ENCODE peak calls at places on chromosome 3, in ten cellular contexts. One of them, this sample, is unnamed.

GRCh38 chr3:115042351-115042750 is 104.7 kb downstream of the ZBTB20 start:
- DNase-seq in occipital lobe: no peak
- DNase-seq in A172: no peak
- DNase-seq in astrocyte of the spinal cord: no peak
- DNase-seq in lung: no peak
- DNase-seq in neuronal stem cell: no peak
- DNase-seq in stimulated activated CD4-positive, alpha-beta T cell treated with anti-CD3 and anti-CD28 coated beads, Interleukin-1b, Interleukin-23, amount 100 ng/mL, for 4 hours: no peak
- DNase-seq in left cardiac atrium: no peak
- DNase-seq in NCI-H1105 treated with DMSO at 0.1 percent for 48 hours: no peak
- DNase-seq in breast epithelium: no peak
- DNase-seq in this sample: no peak

GRCh38 chr3:184241447-184242296 is 7.1 kb downstream of the ALG3 start:
- DNase-seq in occipital lobe: no peak
- DNase-seq in lung: peak
- DNase-seq in neuronal stem cell: no peak
- DNase-seq in A172: no peak
- DNase-seq in breast epithelium: no peak
- DNase-seq in stimulated activated CD4-positive, alpha-beta T cell treated with anti-CD3 and anti-CD28 coated beads, Interleukin-1b, Interleukin-23, amount 100 ng/mL, for 4 hours: no peak
- DNase-seq in left cardiac atrium: no peak
- DNase-seq in NCI-H1105 treated with DMSO at 0.1 percent for 48 hours: peak
- DNase-seq in astrocyte of the spinal cord: peak
- DNase-seq in this sample: peak

GRCh38 chr3:194541483-194541882 is 54.7 kb upstream of the ATP13A3 start:
- DNase-seq in astrocyte of the spinal cord: no peak
- DNase-seq in occipital lobe: no peak
- DNase-seq in left cardiac atrium: no peak
- DNase-seq in neuronal stem cell: no peak
- DNase-seq in lung: no peak
- DNase-seq in stimulated activated CD4-positive, alpha-beta T cell treated with anti-CD3 and anti-CD28 coated beads, Interleukin-1b, Interleukin-23, amount 100 ng/mL, for 4 hours: no peak
- DNase-seq in NCI-H1105 treated with DMSO at 0.1 percent for 48 hours: no peak
- DNase-seq in A172: no peak
- DNase-seq in breast epithelium: no peak
- DNase-seq in this sample: no peak

GRCh38 chr3:67897686-67898336 is 243.4 kb upstream of the SUCLG2 start:
- DNase-seq in breast epithelium: no peak
- DNase-seq in stimulated activated CD4-positive, alpha-beta T cell treated with anti-CD3 and anti-CD28 coated beads, Interleukin-1b, Interleukin-23, amount 100 ng/mL, for 4 hours: no peak
- DNase-seq in left cardiac atrium: no peak
- DNase-seq in NCI-H1105 treated with DMSO at 0.1 percent for 48 hours: no peak
- DNase-seq in astrocyte of the spinal cord: no peak
- DNase-seq in A172: no peak
- DNase-seq in occipital lobe: no peak
- DNase-seq in neuronal stem cell: no peak
- DNase-seq in lung: no peak
- DNase-seq in this sample: no peak

GRCh38 chr3:71825551-71826283 is 40.8 kb upstream of the PROK2 start:
- DNase-seq in left cardiac atrium: no peak
- DNase-seq in occipital lobe: no peak
- DNase-seq in stimulated activated CD4-positive, alpha-beta T cell treated with anti-CD3 and anti-CD28 coated beads, Interleukin-1b, Interleukin-23, amount 100 ng/mL, for 4 hours: no peak
- DNase-seq in breast epithelium: no peak
- DNase-seq in astrocyte of the spinal cord: no peak
- DNase-seq in NCI-H1105 treated with DMSO at 0.1 percent for 48 hours: no peak
- DNase-seq in A172: no peak
- DNase-seq in lung: no peak
- DNase-seq in neuronal stem cell: no peak
- DNase-seq in this sample: no peak

GRCh38 chr3:69882560-69882959 is 117.0 kb upstream of the SAMMSON start:
- DNase-seq in occipital lobe: no peak
- DNase-seq in lung: no peak
- DNase-seq in left cardiac atrium: no peak
- DNase-seq in A172: no peak
- DNase-seq in NCI-H1105 treated with DMSO at 0.1 percent for 48 hours: no peak
- DNase-seq in neuronal stem cell: no peak
- DNase-seq in astrocyte of the spinal cord: no peak
- DNase-seq in stimulated activated CD4-positive, alpha-beta T cell treated with anti-CD3 and anti-CD28 coated beads, Interleukin-1b, Interleukin-23, amount 100 ng/mL, for 4 hours: no peak
- DNase-seq in breast epithelium: no peak
- DNase-seq in this sample: no peak

GRCh38 chr3:169348981-169349942 is 314.2 kb downstream of the MECOM start:
- DNase-seq in A172: peak
- DNase-seq in astrocyte of the spinal cord: peak
- DNase-seq in lung: peak
- DNase-seq in left cardiac atrium: no peak
- DNase-seq in neuronal stem cell: no peak
- DNase-seq in occipital lobe: no peak
- DNase-seq in breast epithelium: no peak
- DNase-seq in NCI-H1105 treated with DMSO at 0.1 percent for 48 hours: no peak
- DNase-seq in stimulated activated CD4-positive, alpha-beta T cell treated with anti-CD3 and anti-CD28 coated beads, Interleukin-1b, Interleukin-23, amount 100 ng/mL, for 4 hours: no peak
- DNase-seq in this sample: no peak

GRCh38 chr3:853489-853888 is 239.3 kb upstream of the CNTN6 start:
- DNase-seq in left cardiac atrium: no peak
- DNase-seq in breast epithelium: no peak
- DNase-seq in occipital lobe: no peak
- DNase-seq in A172: no peak
- DNase-seq in astrocyte of the spinal cord: no peak
- DNase-seq in lung: no peak
- DNase-seq in NCI-H1105 treated with DMSO at 0.1 percent for 48 hours: no peak
- DNase-seq in neuronal stem cell: no peak
- DNase-seq in stimulated activated CD4-positive, alpha-beta T cell treated with anti-CD3 and anti-CD28 coated beads, Interleukin-1b, Interleukin-23, amount 100 ng/mL, for 4 hours: no peak
- DNase-seq in this sample: no peak

GRCh38 chr3:141959921-141960554 is 83.6 kb downstream of the ATP1B3 start:
- DNase-seq in lung: no peak
- DNase-seq in left cardiac atrium: no peak
- DNase-seq in breast epithelium: no peak
- DNase-seq in NCI-H1105 treated with DMSO at 0.1 percent for 48 hours: no peak
- DNase-seq in occipital lobe: no peak
- DNase-seq in stimulated activated CD4-positive, alpha-beta T cell treated with anti-CD3 and anti-CD28 coated beads, Interleukin-1b, Interleukin-23, amount 100 ng/mL, for 4 hours: no peak
- DNase-seq in astrocyte of the spinal cord: peak
- DNase-seq in neuronal stem cell: no peak
- DNase-seq in A172: peak
- DNase-seq in this sample: no peak

GRCh38 chr3:129016366-129016724 is 15.2 kb downstream of the EFCC1 start:
- DNase-seq in stimulated activated CD4-positive, alpha-beta T cell treated with anti-CD3 and anti-CD28 coated beads, Interleukin-1b, Interleukin-23, amount 100 ng/mL, for 4 hours: peak
- DNase-seq in lung: no peak
- DNase-seq in left cardiac atrium: no peak
- DNase-seq in NCI-H1105 treated with DMSO at 0.1 percent for 48 hours: peak
- DNase-seq in astrocyte of the spinal cord: no peak
- DNase-seq in A172: peak
- DNase-seq in occipital lobe: no peak
- DNase-seq in neuronal stem cell: no peak
- DNase-seq in breast epithelium: no peak
- DNase-seq in this sample: no peak

GRCh38 chr3:33113772-33114621 is at the start of gene CRTAP:
- DNase-seq in left cardiac atrium: peak
- DNase-seq in NCI-H1105 treated with DMSO at 0.1 percent for 48 hours: peak
- DNase-seq in stimulated activated CD4-positive, alpha-beta T cell treated with anti-CD3 and anti-CD28 coated beads, Interleukin-1b, Interleukin-23, amount 100 ng/mL, for 4 hours: peak
- DNase-seq in lung: peak
- DNase-seq in breast epithelium: peak
- DNase-seq in A172: peak
- DNase-seq in astrocyte of the spinal cord: peak
- DNase-seq in neuronal stem cell: peak
- DNase-seq in occipital lobe: peak
- DNase-seq in this sample: peak

GRCh38 chr3:14558029-14558428 is 17.9 kb upstream of the GRIP2 start:
- DNase-seq in neuronal stem cell: no peak
- DNase-seq in breast epithelium: no peak
- DNase-seq in A172: no peak
- DNase-seq in occipital lobe: no peak
- DNase-seq in left cardiac atrium: no peak
- DNase-seq in lung: no peak
- DNase-seq in astrocyte of the spinal cord: no peak
- DNase-seq in NCI-H1105 treated with DMSO at 0.1 percent for 48 hours: no peak
- DNase-seq in stimulated activated CD4-positive, alpha-beta T cell treated with anti-CD3 and anti-CD28 coated beads, Interleukin-1b, Interleukin-23, amount 100 ng/mL, for 4 hours: no peak
- DNase-seq in this sample: no peak

GRCh38 chr3:62823461-62824050 is 51.7 kb downstream of the CADPS start:
- DNase-seq in neuronal stem cell: no peak
- DNase-seq in NCI-H1105 treated with DMSO at 0.1 percent for 48 hours: no peak
- DNase-seq in breast epithelium: no peak
- DNase-seq in lung: no peak
- DNase-seq in left cardiac atrium: no peak
- DNase-seq in astrocyte of the spinal cord: no peak
- DNase-seq in occipital lobe: no peak
- DNase-seq in A172: no peak
- DNase-seq in stimulated activated CD4-positive, alpha-beta T cell treated with anti-CD3 and anti-CD28 coated beads, Interleukin-1b, Interleukin-23, amount 100 ng/mL, for 4 hours: no peak
- DNase-seq in this sample: no peak

GRCh38 chr3:194250104-194251002 is 100.8 kb downstream of the CPN2 start:
- DNase-seq in NCI-H1105 treated with DMSO at 0.1 percent for 48 hours: peak
- DNase-seq in left cardiac atrium: peak
- DNase-seq in breast epithelium: peak
- DNase-seq in lung: no peak
- DNase-seq in occipital lobe: no peak
- DNase-seq in neuronal stem cell: no peak
- DNase-seq in stimulated activated CD4-positive, alpha-beta T cell treated with anti-CD3 and anti-CD28 coated beads, Interleukin-1b, Interleukin-23, amount 100 ng/mL, for 4 hours: no peak
- DNase-seq in astrocyte of the spinal cord: peak
- DNase-seq in A172: no peak
- DNase-seq in this sample: peak

GRCh38 chr3:176937546-176937945 is 259.7 kb downstream of the TBL1XR1 start:
- DNase-seq in NCI-H1105 treated with DMSO at 0.1 percent for 48 hours: no peak
- DNase-seq in occipital lobe: no peak
- DNase-seq in lung: no peak
- DNase-seq in breast epithelium: no peak
- DNase-seq in A172: no peak
- DNase-seq in stimulated activated CD4-positive, alpha-beta T cell treated with anti-CD3 and anti-CD28 coated beads, Interleukin-1b, Interleukin-23, amount 100 ng/mL, for 4 hours: no peak
- DNase-seq in neuronal stem cell: no peak
- DNase-seq in left cardiac atrium: no peak
- DNase-seq in astrocyte of the spinal cord: peak
- DNase-seq in this sample: no peak

GRCh38 chr3:17639257-17639656 is 103.2 kb downstream of the TBC1D5 start:
- DNase-seq in NCI-H1105 treated with DMSO at 0.1 percent for 48 hours: no peak
- DNase-seq in left cardiac atrium: no peak
- DNase-seq in breast epithelium: no peak
- DNase-seq in A172: peak
- DNase-seq in occipital lobe: no peak
- DNase-seq in stimulated activated CD4-positive, alpha-beta T cell treated with anti-CD3 and anti-CD28 coated beads, Interleukin-1b, Interleukin-23, amount 100 ng/mL, for 4 hours: no peak
- DNase-seq in astrocyte of the spinal cord: peak
- DNase-seq in lung: no peak
- DNase-seq in neuronal stem cell: no peak
- DNase-seq in this sample: no peak

GRCh38 chr3:131630117-131630516 is 127.3 kb upstream of the MRPL3 start:
- DNase-seq in NCI-H1105 treated with DMSO at 0.1 percent for 48 hours: no peak
- DNase-seq in lung: no peak
- DNase-seq in breast epithelium: no peak
- DNase-seq in occipital lobe: no peak
- DNase-seq in A172: no peak
- DNase-seq in astrocyte of the spinal cord: peak
- DNase-seq in neuronal stem cell: no peak
- DNase-seq in left cardiac atrium: no peak
- DNase-seq in stimulated activated CD4-positive, alpha-beta T cell treated with anti-CD3 and anti-CD28 coated beads, Interleukin-1b, Interleukin-23, amount 100 ng/mL, for 4 hours: no peak
- DNase-seq in this sample: no peak

GRCh38 chr3:118400886-118401285 is 633.8 kb downstream of the IGSF11 start:
- DNase-seq in stimulated activated CD4-positive, alpha-beta T cell treated with anti-CD3 and anti-CD28 coated beads, Interleukin-1b, Interleukin-23, amount 100 ng/mL, for 4 hours: no peak
- DNase-seq in occipital lobe: no peak
- DNase-seq in neuronal stem cell: no peak
- DNase-seq in left cardiac atrium: no peak
- DNase-seq in astrocyte of the spinal cord: no peak
- DNase-seq in NCI-H1105 treated with DMSO at 0.1 percent for 48 hours: no peak
- DNase-seq in A172: no peak
- DNase-seq in lung: no peak
- DNase-seq in breast epithelium: no peak
- DNase-seq in this sample: no peak

GRCh38 chr3:143078883-143079282 is 40.7 kb upstream of the CHST2 start:
- DNase-seq in left cardiac atrium: no peak
- DNase-seq in occipital lobe: no peak
- DNase-seq in lung: no peak
- DNase-seq in stimulated activated CD4-positive, alpha-beta T cell treated with anti-CD3 and anti-CD28 coated beads, Interleukin-1b, Interleukin-23, amount 100 ng/mL, for 4 hours: no peak
- DNase-seq in breast epithelium: no peak
- DNase-seq in NCI-H1105 treated with DMSO at 0.1 percent for 48 hours: no peak
- DNase-seq in astrocyte of the spinal cord: peak
- DNase-seq in A172: peak
- DNase-seq in neuronal stem cell: no peak
- DNase-seq in this sample: no peak

GRCh38 chr3:61894988-61895935 is 333.9 kb downstream of the PTPRG start:
- DNase-seq in lung: peak
- DNase-seq in A172: peak
- DNase-seq in occipital lobe: no peak
- DNase-seq in astrocyte of the spinal cord: peak
- DNase-seq in stimulated activated CD4-positive, alpha-beta T cell treated with anti-CD3 and anti-CD28 coated beads, Interleukin-1b, Interleukin-23, amount 100 ng/mL, for 4 hours: no peak
- DNase-seq in left cardiac atrium: peak
- DNase-seq in neuronal stem cell: no peak
- DNase-seq in breast epithelium: no peak
- DNase-seq in NCI-H1105 treated with DMSO at 0.1 percent for 48 hours: peak
- DNase-seq in this sample: peak

GRCh38 chr3:184874709-184875644 is 63.0 kb downstream of the VPS8 start:
- DNase-seq in A172: peak
- DNase-seq in astrocyte of the spinal cord: peak
- DNase-seq in occipital lobe: no peak
- DNase-seq in left cardiac atrium: no peak
- DNase-seq in lung: no peak
- DNase-seq in NCI-H1105 treated with DMSO at 0.1 percent for 48 hours: peak
- DNase-seq in stimulated activated CD4-positive, alpha-beta T cell treated with anti-CD3 and anti-CD28 coated beads, Interleukin-1b, Interleukin-23, amount 100 ng/mL, for 4 hours: no peak
- DNase-seq in neuronal stem cell: peak
- DNase-seq in breast epithelium: no peak
- DNase-seq in this sample: no peak

GRCh38 chr3:51353566-51354140 is 31.4 kb upstream of the MANF start:
- DNase-seq in A172: no peak
- DNase-seq in left cardiac atrium: no peak
- DNase-seq in astrocyte of the spinal cord: no peak
- DNase-seq in breast epithelium: no peak
- DNase-seq in stimulated activated CD4-positive, alpha-beta T cell treated with anti-CD3 and anti-CD28 coated beads, Interleukin-1b, Interleukin-23, amount 100 ng/mL, for 4 hours: no peak
- DNase-seq in lung: no peak
- DNase-seq in NCI-H1105 treated with DMSO at 0.1 percent for 48 hours: no peak
- DNase-seq in occipital lobe: no peak
- DNase-seq in neuronal stem cell: no peak
- DNase-seq in this sample: no peak

GRCh38 chr3:132561003-132561402 is 36.1 kb upstream of the ACKR4 start:
- DNase-seq in breast epithelium: no peak
- DNase-seq in astrocyte of the spinal cord: no peak
- DNase-seq in A172: no peak
- DNase-seq in left cardiac atrium: no peak
- DNase-seq in occipital lobe: no peak
- DNase-seq in NCI-H1105 treated with DMSO at 0.1 percent for 48 hours: no peak
- DNase-seq in stimulated activated CD4-positive, alpha-beta T cell treated with anti-CD3 and anti-CD28 coated beads, Interleukin-1b, Interleukin-23, amount 100 ng/mL, for 4 hours: no peak
- DNase-seq in lung: no peak
- DNase-seq in neuronal stem cell: no peak
- DNase-seq in this sample: no peak

GRCh38 chr3:25565807-25566206 is 98.9 kb downstream of the TOP2B start:
- DNase-seq in occipital lobe: no peak
- DNase-seq in left cardiac atrium: no peak
- DNase-seq in stimulated activated CD4-positive, alpha-beta T cell treated with anti-CD3 and anti-CD28 coated beads, Interleukin-1b, Interleukin-23, amount 100 ng/mL, for 4 hours: no peak
- DNase-seq in neuronal stem cell: no peak
- DNase-seq in A172: no peak
- DNase-seq in NCI-H1105 treated with DMSO at 0.1 percent for 48 hours: no peak
- DNase-seq in breast epithelium: no peak
- DNase-seq in astrocyte of the spinal cord: no peak
- DNase-seq in lung: no peak
- DNase-seq in this sample: no peak

GRCh38 chr3:10557783-10558373 is 52.5 kb upstream of the ATP2B2 start:
- DNase-seq in left cardiac atrium: no peak
- DNase-seq in lung: no peak
- DNase-seq in A172: peak
- DNase-seq in neuronal stem cell: no peak
- DNase-seq in astrocyte of the spinal cord: peak
- DNase-seq in NCI-H1105 treated with DMSO at 0.1 percent for 48 hours: no peak
- DNase-seq in stimulated activated CD4-positive, alpha-beta T cell treated with anti-CD3 and anti-CD28 coated beads, Interleukin-1b, Interleukin-23, amount 100 ng/mL, for 4 hours: no peak
- DNase-seq in breast epithelium: peak
- DNase-seq in occipital lobe: no peak
- DNase-seq in this sample: no peak

GRCh38 chr3:169122407-169122806 is 541.1 kb downstream of the MECOM start:
- DNase-seq in NCI-H1105 treated with DMSO at 0.1 percent for 48 hours: no peak
- DNase-seq in A172: no peak
- DNase-seq in occipital lobe: no peak
- DNase-seq in lung: no peak
- DNase-seq in neuronal stem cell: no peak
- DNase-seq in breast epithelium: no peak
- DNase-seq in stimulated activated CD4-positive, alpha-beta T cell treated with anti-CD3 and anti-CD28 coated beads, Interleukin-1b, Interleukin-23, amount 100 ng/mL, for 4 hours: no peak
- DNase-seq in astrocyte of the spinal cord: no peak
- DNase-seq in left cardiac atrium: no peak
- DNase-seq in this sample: no peak

GRCh38 chr3:142602630-142603339 is 6.6 kb downstream of the PLS1 start:
- DNase-seq in astrocyte of the spinal cord: no peak
- DNase-seq in NCI-H1105 treated with DMSO at 0.1 percent for 48 hours: no peak
- DNase-seq in neuronal stem cell: no peak
- DNase-seq in occipital lobe: no peak
- DNase-seq in A172: no peak
- DNase-seq in lung: no peak
- DNase-seq in breast epithelium: no peak
- DNase-seq in left cardiac atrium: no peak
- DNase-seq in stimulated activated CD4-positive, alpha-beta T cell treated with anti-CD3 and anti-CD28 coated beads, Interleukin-1b, Interleukin-23, amount 100 ng/mL, for 4 hours: no peak
- DNase-seq in this sample: no peak

GRCh38 chr3:126108689-126109075 is 24.8 kb upstream of the SLC41A3 start:
- DNase-seq in left cardiac atrium: no peak
- DNase-seq in NCI-H1105 treated with DMSO at 0.1 percent for 48 hours: no peak
- DNase-seq in A172: no peak
- DNase-seq in stimulated activated CD4-positive, alpha-beta T cell treated with anti-CD3 and anti-CD28 coated beads, Interleukin-1b, Interleukin-23, amount 100 ng/mL, for 4 hours: no peak
- DNase-seq in lung: no peak
- DNase-seq in neuronal stem cell: no peak
- DNase-seq in breast epithelium: no peak
- DNase-seq in astrocyte of the spinal cord: no peak
- DNase-seq in occipital lobe: no peak
- DNase-seq in this sample: no peak

This sample was measured in left ventricle myocardium inferior.